ENCODE peak calls at places on chromosomes 12 and 14, in seven cellular contexts. J is hypothalamus, Y is GM12865, K is dorsolateral prefrontal cortex, Z is NCI-H1092 treated with DMSO at 0.1 percent for 48 hours, M is MV-4-11, E is astrocyte of the spinal cord. T is an unnamed sample.

GRCh38 chr14:42523656-42524055 is 917.0 kb downstream of the LRFN5 start:
- DNase-seq in J (no peak), E (peak; percentile 15), Z (no peak), Y (peak; percentile 40), K (no peak), M (peak; percentile 96), T (no peak)

GRCh38 chr12:116418551-116418950 is 140.6 kb upstream of the MAP1LC3B2 start:
- DNase-seq in K (no peak), J (no peak), Z (no peak), E (no peak), M (no peak), Y (no peak), T (no peak)

GRCh38 chr14:94120667-94121335 is 8.6 kb downstream of the IFI27L2 start:
- DNase-seq in Y (no peak), M (no peak), E (peak; percentile 76), Z (no peak), J (no peak), K (no peak), T (no peak)

GRCh38 chr12:43111608-43112007 is 440.4 kb downstream of the ADAMTS20 start:
- DNase-seq in Y (no peak), E (no peak), Z (no peak), J (no peak), M (no peak), K (no peak), T (no peak)

GRCh38 chr12:16586350-16587109 is 19.4 kb downstream of the LMO3 start:
- DNase-seq in K (peak; percentile 35), M (no peak), Y (no peak), J (no peak), Z (no peak), E (peak; percentile 65), T (no peak)

GRCh38 chr12:123062682-123063426 is 82.4 kb downstream of the ARL6IP4 start:
- DNase-seq in K (no peak), J (peak; percentile 21), Z (no peak), E (peak; percentile 28), M (peak; percentile 76), Y (peak; percentile 33), T (no peak)

GRCh38 chr14:80304125-80304766 is 92.9 kb upstream of the DIO2 start:
- DNase-seq in M (no peak), Z (no peak), Y (no peak), J (no peak), K (no peak), E (no peak), T (no peak)

GRCh38 chr14:96126339-96126770 is 78.3 kb upstream of the BDKRB2 start:
- DNase-seq in Y (peak; percentile 50), Z (no peak), M (no peak), K (no peak), E (no peak), J (no peak), T (no peak)

GRCh38 chr12:24909667-24910066 is 39.2 kb downstream of the BCAT1 start:
- DNase-seq in M (peak; percentile 79), Z (no peak), E (peak; percentile 82), J (no peak), Y (no peak), K (no peak), T (no peak)

GRCh38 chr12:14275886-14276285 is 89.6 kb upstream of the ATF7IP start:
- DNase-seq in K (no peak), Z (no peak), M (peak; percentile 78), J (no peak), Y (no peak), E (no peak), T (no peak)

T was measured in neural crest cell.